ENCODE peak calls at places on chromosomes 13 and 19, in four cellular contexts. One of them, this sample, is unnamed. For H3K27me3, the result is how much of the 10 kb centered on the place peaks cover.

GRCh38 chr19:6773323-6773931 is 919 bp downstream of the VAV1 start:
- DNase-seq in bronchial epithelial cell: no peak
- DNase-seq in CD4-positive, alpha-beta memory T cell: peak
- DNase-seq in fibroblast of lung: no peak
- DNase-seq in this sample: no peak

GRCh38 chr13:99293178-99293577 is 14.0 kb downstream of the GPR183 start:
- DNase-seq in fibroblast of lung: no peak
- DNase-seq in CD4-positive, alpha-beta memory T cell: no peak
- DNase-seq in bronchial epithelial cell: no peak
- DNase-seq in this sample: no peak

GRCh38 chr13:43128504-43128929 is 105.1 kb downstream of the DNAJC15 start:
- DNase-seq in CD4-positive, alpha-beta memory T cell: no peak
- DNase-seq in fibroblast of lung: no peak
- DNase-seq in bronchial epithelial cell: no peak
- DNase-seq in this sample: no peak

GRCh38 chr19:6011206-6011605 is 33.3 kb upstream of the RANBP3 start:
- DNase-seq in bronchial epithelial cell: no peak
- DNase-seq in fibroblast of lung: no peak
- DNase-seq in CD4-positive, alpha-beta memory T cell: no peak
- DNase-seq in this sample: no peak

GRCh38 chr19:51697169-51697776 is 4.1 kb downstream of the SPACA6 start:
- DNase-seq in CD4-positive, alpha-beta memory T cell: no peak
- DNase-seq in fibroblast of lung: no peak
- DNase-seq in bronchial epithelial cell: no peak
- DNase-seq in this sample: no peak

GRCh38 chr19:35168261-35168660 is 13.7 kb downstream of the FXYD5 start:
- DNase-seq in fibroblast of lung: peak
- DNase-seq in CD4-positive, alpha-beta memory T cell: no peak
- DNase-seq in bronchial epithelial cell: peak
- DNase-seq in this sample: peak

GRCh38 chr19:17681505-17682125 is 6.5 kb downstream of the UNC13A start:
- DNase-seq in bronchial epithelial cell: no peak
- DNase-seq in CD4-positive, alpha-beta memory T cell: no peak
- DNase-seq in fibroblast of lung: peak
- DNase-seq in this sample: peak

GRCh38 chr19:4089400-4089908 is 22.8 kb upstream of the ZBTB7A start:
- DNase-seq in fibroblast of lung: no peak
- DNase-seq in CD4-positive, alpha-beta memory T cell: peak
- DNase-seq in bronchial epithelial cell: no peak
- DNase-seq in this sample: no peak

GRCh38 chr13:33111414-33112110 is 95.3 kb downstream of the KL start:
- DNase-seq in CD4-positive, alpha-beta memory T cell: no peak
- DNase-seq in fibroblast of lung: peak
- DNase-seq in bronchial epithelial cell: no peak
- DNase-seq in this sample: peak

GRCh38 chr19:14072535-14073231 is at the start of gene MISP3:
- DNase-seq in CD4-positive, alpha-beta memory T cell: no peak
- DNase-seq in bronchial epithelial cell: no peak
- DNase-seq in fibroblast of lung: peak
- DNase-seq in this sample: peak

GRCh38 chr19:53849237-53849676 is 18.4 kb upstream of the MYADM start:
- DNase-seq in fibroblast of lung: peak
- DNase-seq in CD4-positive, alpha-beta memory T cell: no peak
- DNase-seq in bronchial epithelial cell: no peak
- DNase-seq in this sample: peak

GRCh38 chr19:4059493-4059880 is 7.2 kb downstream of the ZBTB7A start:
- DNase-seq in fibroblast of lung: no peak
- DNase-seq in bronchial epithelial cell: no peak
- DNase-seq in CD4-positive, alpha-beta memory T cell: no peak
- DNase-seq in this sample: peak

GRCh38 chr19:55418185-55418584 is 10.6 kb upstream of the UBE2S start:
- DNase-seq in CD4-positive, alpha-beta memory T cell: peak
- DNase-seq in fibroblast of lung: peak
- DNase-seq in bronchial epithelial cell: peak
- DNase-seq in this sample: peak

GRCh38 chr13:56110751-56111150 is 1030.0 kb upstream of the PRR20A start:
- DNase-seq in fibroblast of lung: no peak
- DNase-seq in bronchial epithelial cell: peak
- DNase-seq in CD4-positive, alpha-beta memory T cell: no peak
- DNase-seq in this sample: no peak

GRCh38 chr19:17246681-17247425 is 1.1 kb upstream of the NR2F6 start:
- DNase-seq in CD4-positive, alpha-beta memory T cell: no peak
- DNase-seq in fibroblast of lung: peak
- DNase-seq in bronchial epithelial cell: peak
- DNase-seq in this sample: peak

GRCh38 chr19:28497137-28497536 is 715.8 kb downstream of the UQCRFS1 start:
- DNase-seq in bronchial epithelial cell: peak
- DNase-seq in fibroblast of lung: peak
- DNase-seq in CD4-positive, alpha-beta memory T cell: no peak
- DNase-seq in this sample: no peak

GRCh38 chr19:13055213-13056051 is 47.2 kb downstream of the LYL1 start:
- DNase-seq in CD4-positive, alpha-beta memory T cell: no peak
- DNase-seq in fibroblast of lung: peak
- DNase-seq in bronchial epithelial cell: no peak
- DNase-seq in this sample: peak

DNA sequence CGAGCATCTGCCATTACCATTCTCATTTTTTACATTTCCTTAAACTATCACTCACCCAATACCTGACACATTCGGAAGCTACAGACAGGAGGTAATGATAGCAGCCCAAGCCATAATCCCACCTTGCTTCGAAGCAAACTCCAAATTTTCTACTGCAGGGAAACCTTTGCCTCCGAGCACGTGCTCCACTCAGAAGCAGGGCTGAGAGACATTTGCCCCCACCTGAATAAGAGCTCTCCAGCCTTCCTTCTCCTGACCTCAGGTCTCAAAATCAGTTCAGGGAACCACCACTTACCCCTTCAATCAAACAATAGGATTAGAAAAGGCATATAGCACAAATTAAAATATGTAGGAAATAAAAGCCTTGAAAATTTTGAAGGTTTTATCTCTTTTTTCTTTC is 2.3 kb upstream of the DACH1 start:
- DNase-seq in fibroblast of lung: no peak
- DNase-seq in CD4-positive, alpha-beta memory T cell: no peak
- DNase-seq in bronchial epithelial cell: no peak
- DNase-seq in this sample: no peak
- H3K27me3 ChIP-seq in fibroblast of lung: under half
- H3K27me3 ChIP-seq in CD4-positive, alpha-beta memory T cell: under half
- H3K27me3 ChIP-seq in bronchial epithelial cell: under half
- H3K27me3 ChIP-seq in this sample: under half

GRCh38 chr13:24616514-24616913 is 63.7 kb upstream of the ATP12A start:
- DNase-seq in bronchial epithelial cell: no peak
- DNase-seq in CD4-positive, alpha-beta memory T cell: no peak
- DNase-seq in fibroblast of lung: no peak
- DNase-seq in this sample: no peak

GRCh38 chr13:24614306-24615080 is 65.7 kb upstream of the ATP12A start:
- DNase-seq in CD4-positive, alpha-beta memory T cell: no peak
- DNase-seq in bronchial epithelial cell: no peak
- DNase-seq in fibroblast of lung: no peak
- DNase-seq in this sample: no peak

GRCh38 chr13:24615114-24615513 is 65.1 kb upstream of the ATP12A start:
- DNase-seq in bronchial epithelial cell: no peak
- DNase-seq in CD4-positive, alpha-beta memory T cell: no peak
- DNase-seq in fibroblast of lung: no peak
- DNase-seq in this sample: no peak

GRCh38 chr13:24617394-24618218 is 62.6 kb upstream of the ATP12A start:
- DNase-seq in bronchial epithelial cell: no peak
- DNase-seq in fibroblast of lung: no peak
- DNase-seq in CD4-positive, alpha-beta memory T cell: no peak
- DNase-seq in this sample: no peak

GRCh38 chr13:24615911-24616472 is 64.2 kb upstream of the ATP12A start:
- DNase-seq in bronchial epithelial cell: no peak
- DNase-seq in fibroblast of lung: no peak
- DNase-seq in CD4-positive, alpha-beta memory T cell: no peak
- DNase-seq in this sample: no peak
- H3K27me3 ChIP-seq in bronchial epithelial cell: under half
- H3K27me3 ChIP-seq in fibroblast of lung: under half
- H3K27me3 ChIP-seq in CD4-positive, alpha-beta memory T cell: under half
- H3K27me3 ChIP-seq in this sample: under half

DNA sequence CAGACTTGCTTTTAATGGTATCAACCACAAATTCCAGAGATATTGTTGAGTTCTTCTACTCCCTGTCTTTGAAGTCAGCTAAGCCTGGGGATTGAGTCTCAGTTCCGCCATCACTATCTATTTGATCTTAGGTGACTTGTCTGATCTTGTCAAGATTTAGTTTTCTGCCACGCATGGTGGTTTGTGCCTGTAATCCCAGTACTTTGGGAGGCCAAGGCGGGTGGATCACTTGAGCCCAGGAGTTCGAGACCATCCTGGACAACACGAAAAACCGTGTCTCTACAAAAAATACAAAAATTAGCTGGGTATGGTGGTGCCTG is 376.9 kb downstream of the FGF9 start:
- DNase-seq in bronchial epithelial cell: no peak
- DNase-seq in CD4-positive, alpha-beta memory T cell: no peak
- DNase-seq in fibroblast of lung: no peak
- DNase-seq in this sample: no peak
- H3K27me3 ChIP-seq in bronchial epithelial cell: under half
- H3K27me3 ChIP-seq in CD4-positive, alpha-beta memory T cell: under half
- H3K27me3 ChIP-seq in fibroblast of lung: under half
- H3K27me3 ChIP-seq in this sample: under half

GRCh38 chr13:26699197-26699490 is 61.4 kb downstream of the GPR12 start:
- DNase-seq in CD4-positive, alpha-beta memory T cell: no peak
- DNase-seq in bronchial epithelial cell: no peak
- DNase-seq in fibroblast of lung: no peak
- DNase-seq in this sample: no peak
- H3K27me3 ChIP-seq in CD4-positive, alpha-beta memory T cell: under half
- H3K27me3 ChIP-seq in bronchial epithelial cell: under half
- H3K27me3 ChIP-seq in fibroblast of lung: under half
- H3K27me3 ChIP-seq in this sample: under half

GRCh38 chr13:113941571-113942191 is 32.2 kb downstream of the C13orf46 start:
- DNase-seq in CD4-positive, alpha-beta memory T cell: no peak
- DNase-seq in bronchial epithelial cell: peak
- DNase-seq in fibroblast of lung: peak
- DNase-seq in this sample: no peak
- H3K27me3 ChIP-seq in CD4-positive, alpha-beta memory T cell: under half
- H3K27me3 ChIP-seq in bronchial epithelial cell: under half
- H3K27me3 ChIP-seq in fibroblast of lung: under half
- H3K27me3 ChIP-seq in this sample: under half

DNA sequence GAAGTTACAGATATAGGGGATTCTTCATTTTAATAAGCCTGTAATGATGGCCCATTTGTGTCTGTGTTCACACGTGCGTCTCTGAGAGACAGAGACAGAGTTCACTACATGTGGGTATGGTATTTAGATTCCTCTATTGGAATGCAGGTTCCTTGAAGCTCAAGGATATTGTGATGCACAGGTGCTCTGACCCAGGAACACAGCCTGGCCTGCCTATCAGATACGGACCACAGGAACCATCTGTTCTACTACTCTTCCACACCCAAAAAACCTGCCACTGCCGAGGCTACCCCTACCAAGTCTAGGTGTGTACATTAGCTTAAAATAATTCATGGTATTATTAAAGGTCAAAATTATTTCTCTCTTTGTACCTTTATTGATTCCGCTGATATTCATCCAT is 289.2 kb downstream of the ATP8A2 start:
- DNase-seq in fibroblast of lung: no peak
- DNase-seq in bronchial epithelial cell: no peak
- DNase-seq in CD4-positive, alpha-beta memory T cell: no peak
- DNase-seq in this sample: no peak
- H3K27me3 ChIP-seq in fibroblast of lung: under half
- H3K27me3 ChIP-seq in bronchial epithelial cell: under half
- H3K27me3 ChIP-seq in CD4-positive, alpha-beta memory T cell: under half
- H3K27me3 ChIP-seq in this sample: under half

GRCh38 chr19:30712428-30713151 is 340.4 kb downstream of the ZNF536 start:
- DNase-seq in bronchial epithelial cell: no peak
- DNase-seq in fibroblast of lung: no peak
- DNase-seq in CD4-positive, alpha-beta memory T cell: no peak
- DNase-seq in this sample: no peak

GRCh38 chr19:30711296-30711695 is 339.1 kb downstream of the ZNF536 start:
- DNase-seq in bronchial epithelial cell: no peak
- DNase-seq in fibroblast of lung: no peak
- DNase-seq in CD4-positive, alpha-beta memory T cell: no peak
- DNase-seq in this sample: no peak

GRCh38 chr19:30710721-30711120 is 338.5 kb downstream of the ZNF536 start:
- DNase-seq in bronchial epithelial cell: no peak
- DNase-seq in CD4-positive, alpha-beta memory T cell: no peak
- DNase-seq in fibroblast of lung: no peak
- DNase-seq in this sample: no peak

GRCh38 chr19:30704716-30705115 is 332.5 kb downstream of the ZNF536 start:
- DNase-seq in bronchial epithelial cell: no peak
- DNase-seq in fibroblast of lung: no peak
- DNase-seq in CD4-positive, alpha-beta memory T cell: no peak
- DNase-seq in this sample: no peak

DNA sequence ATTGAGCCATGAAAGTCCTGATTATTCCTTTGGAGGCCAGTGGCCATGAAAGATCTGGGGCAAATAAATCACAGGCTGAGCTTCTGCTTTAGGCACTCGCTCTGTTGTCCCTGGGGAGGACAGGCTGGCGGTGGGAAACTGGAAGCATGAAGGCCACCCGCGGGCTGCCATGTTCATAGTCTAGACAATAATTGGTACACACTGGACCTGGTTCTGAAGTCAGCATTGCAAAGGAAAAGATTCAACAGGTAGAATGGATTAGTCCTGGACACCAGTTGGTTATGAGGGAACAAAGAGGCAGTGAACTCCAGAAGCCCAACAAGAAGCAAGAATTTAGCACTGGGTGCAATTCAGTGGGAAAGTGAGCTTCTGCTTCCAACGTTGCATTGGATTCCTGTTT is 336.2 kb downstream of the ZNF536 start:
- DNase-seq in bronchial epithelial cell: no peak
- DNase-seq in CD4-positive, alpha-beta memory T cell: no peak
- DNase-seq in fibroblast of lung: no peak
- DNase-seq in this sample: no peak
- H3K27me3 ChIP-seq in bronchial epithelial cell: under half
- H3K27me3 ChIP-seq in CD4-positive, alpha-beta memory T cell: under half
- H3K27me3 ChIP-seq in fibroblast of lung: under half
- H3K27me3 ChIP-seq in this sample: under half